ENCODE peak calls at places on chromosome 10, in six cellular contexts. B is DND-41; H is KBM-7; Z is H54; W is effector memory CD8-positive, alpha-beta T cell; U is stomach. N is an unnamed sample.

GRCh38 chr10:2716596-2716995 is 350.8 kb upstream of the PFKP start:
- DNase-seq in B (no peak), H (no peak), Z (no peak), W (no peak), U (no peak), N (no peak)

GRCh38 chr10:79498431-79498830 is 13.9 kb upstream of the EIF5AL1 start:
- DNase-seq in B (no peak), H (no peak), Z (no peak), W (no peak), U (no peak), N (no peak)

GRCh38 chr10:30431435-30431911 is 2.5 kb upstream of the MAP3K8 start:
- DNase-seq in B (no peak), H (peak), Z (no peak), W (no peak), U (peak), N (peak)

GRCh38 chr10:122140477-122140902 is 130.6 kb upstream of the BTBD16 start:
- DNase-seq in B (no peak), H (no peak), Z (no peak), W (no peak), U (no peak), N (peak)

GRCh38 chr10:98295907-98296306 is 27.9 kb upstream of the LOXL4 start:
- DNase-seq in B (no peak), H (peak), Z (no peak), W (no peak), U (no peak), N (peak)

GRCh38 chr10:60731134-60731883 is 47.0 kb upstream of the CDK1 start:
- DNase-seq in B (no peak), H (peak), Z (no peak), W (peak), U (no peak), N (no peak)

GRCh38 chr10:112679392-112679791 is 232.4 kb downstream of the VTI1A start:
- DNase-seq in B (no peak), H (no peak), Z (no peak), W (no peak), U (no peak), N (no peak)

GRCh38 chr10:15784662-15785300 is 65.1 kb upstream of the ITGA8 start:
- DNase-seq in B (no peak), H (no peak), Z (no peak), W (no peak), U (no peak), N (no peak)

GRCh38 chr10:88759366-88760101 is at the start of gene LIPN:
- DNase-seq in B (no peak), H (peak), Z (no peak), W (no peak), U (no peak), N (peak)

GRCh38 chr10:49327036-49327813 is 28.3 kb downstream of the C10orf71 start:
- DNase-seq in B (no peak), H (no peak), Z (no peak), W (no peak), U (peak), N (no peak)

GRCh38 chr10:104809288-104810090 is 168.4 kb downstream of the SORCS3 start:
- DNase-seq in B (peak), H (peak), Z (no peak), W (no peak), U (no peak), N (no peak)

GRCh38 chr10:25912796-25913195 is 21.2 kb upstream of the MYO3A start:
- DNase-seq in B (peak), H (no peak), Z (no peak), W (no peak), U (no peak), N (no peak)

GRCh38 chr10:89419548-89419947 is 5.2 kb downstream of the IFIT5 start:
- DNase-seq in B (no peak), H (no peak), Z (no peak), W (no peak), U (no peak), N (peak)

GRCh38 chr10:116626815-116627214 is 6.1 kb downstream of the PNLIPRP2 start:
- DNase-seq in B (no peak), H (no peak), Z (no peak), W (no peak), U (no peak), N (no peak)

GRCh38 chr10:49668684-49669083 is 10.8 kb upstream of the C10orf53 start:
- DNase-seq in B (peak), H (no peak), Z (no peak), W (no peak), U (no peak), N (peak)

GRCh38 chr10:21468086-21468485 is 57.4 kb downstream of the SKIDA1 start:
- DNase-seq in B (no peak), H (no peak), Z (no peak), W (no peak), U (no peak), N (no peak)

GRCh38 chr10:101450277-101451080 is 96.5 kb downstream of the BTRC start:
- DNase-seq in B (no peak), H (no peak), Z (no peak), W (no peak), U (no peak), N (no peak)

GRCh38 chr10:103983367-103983911 is 16.5 kb downstream of the SLK start:
- DNase-seq in B (peak), H (peak), Z (no peak), W (peak), U (no peak), N (peak)

GRCh38 chr10:36725581-36726520 is 399.5 kb upstream of the ANKRD30A start:
- DNase-seq in B (no peak), H (peak), Z (peak), W (no peak), U (no peak), N (peak)

GRCh38 chr10:74585231-74586087 is 240.9 kb upstream of the KAT6B start:
- DNase-seq in B (peak), H (peak), Z (no peak), W (peak), U (no peak), N (no peak)

GRCh38 chr10:86389441-86390193 is 23.0 kb upstream of the GRID1 start:
- DNase-seq in B (no peak), H (no peak), Z (no peak), W (no peak), U (peak), N (no peak)

GRCh38 chr10:3265081-3265480 is 92.5 kb upstream of the PITRM1 start:
- DNase-seq in B (no peak), H (no peak), Z (peak), W (no peak), U (no peak), N (no peak)

GRCh38 chr10:62373995-62374861 is at the start of gene ZNF365:
- DNase-seq in B (no peak), H (no peak), Z (peak), W (peak), U (no peak), N (peak)

GRCh38 chr10:102555781-102556328 is 52.1 kb downstream of the SUFU start:
- DNase-seq in B (no peak), H (no peak), Z (peak), W (no peak), U (no peak), N (peak)

GRCh38 chr10:35447693-35448407 is 111.5 kb downstream of the CCNY start:
- DNase-seq in B (peak), H (peak), Z (peak), W (no peak), U (peak), N (no peak)

GRCh38 chr10:63760034-63760707 is 239.0 kb downstream of the REEP3 start:
- DNase-seq in B (no peak), H (no peak), Z (no peak), W (no peak), U (no peak), N (no peak)

GRCh38 chr10:43012578-43012977 is 64.3 kb upstream of the RET start:
- DNase-seq in B (no peak), H (no peak), Z (no peak), W (no peak), U (no peak), N (no peak)

GRCh38 chr10:131577786-131578471 is 266.4 kb upstream of the TCERG1L start:
- DNase-seq in B (no peak), H (no peak), Z (no peak), W (no peak), U (peak), N (no peak)

GRCh38 chr10:125768217-125768616 is 7.4 kb downstream of the MMP21 start:
- DNase-seq in B (no peak), H (peak), Z (no peak), W (no peak), U (no peak), N (no peak)

GRCh38 chr10:79938728-79939380 is 10.1 kb downstream of the SFTPD start:
- DNase-seq in B (no peak), H (peak), Z (no peak), W (no peak), U (no peak), N (peak)

GRCh38 chr10:10489765-10490164 is 527.9 kb upstream of the CELF2 start:
- DNase-seq in B (no peak), H (no peak), Z (no peak), W (no peak), U (no peak), N (no peak)

GRCh38 chr10:77977975-77978759 is 51.1 kb downstream of the POLR3A start:
- DNase-seq in B (no peak), H (no peak), Z (no peak), W (no peak), U (no peak), N (no peak)

GRCh38 chr10:36256905-36257304 is 614.8 kb upstream of the FZD8 start:
- DNase-seq in B (no peak), H (no peak), Z (no peak), W (no peak), U (no peak), N (no peak)

GRCh38 chr10:131748191-131748590 is 152.6 kb upstream of the PPP2R2D start:
- DNase-seq in B (no peak), H (no peak), Z (no peak), W (no peak), U (no peak), N (no peak)

GRCh38 chr10:114258274-114258840 is 19.3 kb downstream of the VWA2 start:
- DNase-seq in B (peak), H (no peak), Z (no peak), W (no peak), U (peak), N (no peak)

GRCh38 chr10:60209874-60210584 is 179.6 kb downstream of the ANK3 start:
- DNase-seq in B (peak), H (no peak), Z (no peak), W (no peak), U (no peak), N (no peak)

GRCh38 chr10:71077143-71077581 is 135.2 kb upstream of the UNC5B start:
- DNase-seq in B (no peak), H (no peak), Z (no peak), W (no peak), U (peak), N (no peak)

N was measured in NB4.